ENCODE peak calls at places on chromosomes 2 and 18, in six cellular contexts. One of them, this sample, is unnamed.

GRCh38 chr2:209663149-209663548 is 108.5 kb upstream of the UNC80 start:
- DNase-seq in endothelial cell: peak; percentile 5
- DNase-seq in cardiac muscle cell: peak; percentile 10
- DNase-seq in nephron progenitor cell: no peak
- DNase-seq in CD4-positive, alpha-beta T cell: no peak
- DNase-seq in heart left ventricle: no peak
- DNase-seq in this sample: no peak

GRCh38 chr2:121740973-121741372 is 4.3 kb upstream of the NIFK start:
- DNase-seq in endothelial cell: no peak
- DNase-seq in heart left ventricle: no peak
- DNase-seq in cardiac muscle cell: no peak
- DNase-seq in nephron progenitor cell: no peak
- DNase-seq in CD4-positive, alpha-beta T cell: no peak
- DNase-seq in this sample: no peak

GRCh38 chr2:201349601-201350000 is 7.5 kb downstream of the FLACC1 start:
- DNase-seq in nephron progenitor cell: no peak
- DNase-seq in CD4-positive, alpha-beta T cell: no peak
- DNase-seq in heart left ventricle: no peak
- DNase-seq in endothelial cell: no peak
- DNase-seq in cardiac muscle cell: no peak
- DNase-seq in this sample: no peak

GRCh38 chr2:64166637-64167420 is 22.6 kb upstream of the PELI1 start:
- DNase-seq in CD4-positive, alpha-beta T cell: no peak
- DNase-seq in nephron progenitor cell: no peak
- DNase-seq in endothelial cell: no peak
- DNase-seq in cardiac muscle cell: no peak
- DNase-seq in heart left ventricle: no peak
- DNase-seq in this sample: no peak

GRCh38 chr2:157957596-157957995 is 81.5 kb upstream of the ACVR1 start:
- DNase-seq in cardiac muscle cell: no peak
- DNase-seq in CD4-positive, alpha-beta T cell: no peak
- DNase-seq in nephron progenitor cell: no peak
- DNase-seq in endothelial cell: no peak
- DNase-seq in heart left ventricle: no peak
- DNase-seq in this sample: no peak

GRCh38 chr18:63237911-63238710 is 81.5 kb downstream of the BCL2 start:
- DNase-seq in cardiac muscle cell: peak; percentile 95
- DNase-seq in endothelial cell: no peak
- DNase-seq in CD4-positive, alpha-beta T cell: no peak
- DNase-seq in nephron progenitor cell: peak; percentile 54
- DNase-seq in heart left ventricle: peak; percentile 47
- DNase-seq in this sample: no peak

GRCh38 chr2:111668741-111669140 is 215.3 kb downstream of the ANAPC1 start:
- DNase-seq in CD4-positive, alpha-beta T cell: no peak
- DNase-seq in endothelial cell: no peak
- DNase-seq in cardiac muscle cell: no peak
- DNase-seq in nephron progenitor cell: no peak
- DNase-seq in heart left ventricle: no peak
- DNase-seq in this sample: no peak

GRCh38 chr2:199798881-199799580 is 52.0 kb downstream of the FTCDNL1 start:
- DNase-seq in cardiac muscle cell: peak; percentile 71
- DNase-seq in nephron progenitor cell: no peak
- DNase-seq in endothelial cell: no peak
- DNase-seq in heart left ventricle: no peak
- DNase-seq in CD4-positive, alpha-beta T cell: no peak
- DNase-seq in this sample: no peak

GRCh38 chr2:71587509-71588073 is 134.2 kb downstream of the DYSF start:
- DNase-seq in heart left ventricle: no peak
- DNase-seq in cardiac muscle cell: no peak
- DNase-seq in nephron progenitor cell: no peak
- DNase-seq in endothelial cell: no peak
- DNase-seq in CD4-positive, alpha-beta T cell: no peak
- DNase-seq in this sample: no peak

GRCh38 chr2:71591044-71591443 is 137.7 kb downstream of the DYSF start:
- DNase-seq in CD4-positive, alpha-beta T cell: no peak
- DNase-seq in cardiac muscle cell: no peak
- DNase-seq in nephron progenitor cell: no peak
- DNase-seq in heart left ventricle: no peak
- DNase-seq in endothelial cell: no peak
- DNase-seq in this sample: no peak

GRCh38 chr2:71588497-71588896 is 135.1 kb downstream of the DYSF start:
- DNase-seq in cardiac muscle cell: no peak
- DNase-seq in nephron progenitor cell: no peak
- DNase-seq in CD4-positive, alpha-beta T cell: no peak
- DNase-seq in endothelial cell: no peak
- DNase-seq in heart left ventricle: no peak
- DNase-seq in this sample: no peak

GRCh38 chr2:71592181-71592711 is 138.9 kb downstream of the DYSF start:
- DNase-seq in endothelial cell: no peak
- DNase-seq in nephron progenitor cell: peak; percentile 28
- DNase-seq in CD4-positive, alpha-beta T cell: no peak
- DNase-seq in cardiac muscle cell: no peak
- DNase-seq in heart left ventricle: no peak
- DNase-seq in this sample: no peak

DNA sequence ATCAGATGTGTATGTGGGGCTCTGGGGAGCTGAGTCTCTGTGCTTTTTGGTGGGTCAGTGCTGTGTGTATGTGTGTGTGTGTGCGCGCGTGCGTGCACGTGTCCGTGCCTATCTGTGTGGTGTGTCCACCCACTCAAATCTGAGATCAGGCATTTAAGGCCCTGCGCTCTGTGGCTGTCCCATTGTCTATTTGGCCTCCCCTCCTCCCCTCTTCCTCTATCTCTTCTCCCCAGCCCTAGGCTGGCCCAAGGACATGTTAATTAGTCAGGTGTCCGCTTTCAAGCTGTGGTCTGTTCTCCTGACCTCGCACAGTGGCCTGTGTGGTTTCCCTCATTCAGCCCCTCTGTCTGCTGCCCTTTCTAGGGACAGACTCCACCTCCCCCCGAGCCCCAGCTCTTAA is 136.4 kb downstream of the DYSF start:
- DNase-seq in heart left ventricle: no peak
- DNase-seq in cardiac muscle cell: no peak
- DNase-seq in CD4-positive, alpha-beta T cell: no peak
- DNase-seq in endothelial cell: no peak
- DNase-seq in nephron progenitor cell: peak; percentile 23
- DNase-seq in this sample: no peak
- TF ChIP-seq CTCF in heart left ventricle: no peak
- TF ChIP-seq CTCF in cardiac muscle cell: no peak
- TF ChIP-seq CTCF in CD4-positive, alpha-beta T cell: no peak
- TF ChIP-seq CTCF in endothelial cell: no peak
- TF ChIP-seq CTCF in nephron progenitor cell: no peak
- TF ChIP-seq CTCF in this sample: no peak

GRCh38 chr2:231047922-231048544 is 8.6 kb upstream of the PSMD1 start:
- DNase-seq in heart left ventricle: no peak
- DNase-seq in cardiac muscle cell: no peak
- DNase-seq in CD4-positive, alpha-beta T cell: no peak
- DNase-seq in endothelial cell: no peak
- DNase-seq in nephron progenitor cell: no peak
- DNase-seq in this sample: no peak

GRCh38 chr2:231047270-231047921 is 9.3 kb upstream of the PSMD1 start:
- DNase-seq in endothelial cell: no peak
- DNase-seq in heart left ventricle: no peak
- DNase-seq in cardiac muscle cell: peak; percentile 23
- DNase-seq in CD4-positive, alpha-beta T cell: no peak
- DNase-seq in nephron progenitor cell: no peak
- DNase-seq in this sample: no peak

GRCh38 chr2:231051116-231051515 is 5.6 kb upstream of the PSMD1 start:
- DNase-seq in heart left ventricle: no peak
- DNase-seq in endothelial cell: no peak
- DNase-seq in cardiac muscle cell: no peak
- DNase-seq in nephron progenitor cell: no peak
- DNase-seq in CD4-positive, alpha-beta T cell: no peak
- DNase-seq in this sample: no peak

GRCh38 chr2:231050018-231050901 is 6.4 kb upstream of the PSMD1 start:
- DNase-seq in heart left ventricle: no peak
- DNase-seq in CD4-positive, alpha-beta T cell: no peak
- DNase-seq in cardiac muscle cell: peak; percentile 23
- DNase-seq in nephron progenitor cell: no peak
- DNase-seq in endothelial cell: no peak
- DNase-seq in this sample: peak; percentile 55

GRCh38 chr2:231049286-231050017 is 7.2 kb upstream of the PSMD1 start:
- DNase-seq in cardiac muscle cell: no peak
- DNase-seq in heart left ventricle: no peak
- DNase-seq in endothelial cell: no peak
- DNase-seq in CD4-positive, alpha-beta T cell: no peak
- DNase-seq in nephron progenitor cell: no peak
- DNase-seq in this sample: no peak
- TF ChIP-seq CTCF in cardiac muscle cell: no peak
- TF ChIP-seq CTCF in heart left ventricle: no peak
- TF ChIP-seq CTCF in endothelial cell: no peak
- TF ChIP-seq CTCF in CD4-positive, alpha-beta T cell: no peak
- TF ChIP-seq CTCF in nephron progenitor cell: no peak
- TF ChIP-seq CTCF in this sample: no peak

GRCh38 chr2:9991221-9991620 is 39.7 kb downstream of the GRHL1 start:
- DNase-seq in CD4-positive, alpha-beta T cell: no peak
- DNase-seq in endothelial cell: no peak
- DNase-seq in cardiac muscle cell: no peak
- DNase-seq in heart left ventricle: no peak
- DNase-seq in nephron progenitor cell: no peak
- DNase-seq in this sample: no peak
- TF ChIP-seq CTCF in CD4-positive, alpha-beta T cell: no peak
- TF ChIP-seq CTCF in endothelial cell: no peak
- TF ChIP-seq CTCF in cardiac muscle cell: no peak
- TF ChIP-seq CTCF in heart left ventricle: no peak
- TF ChIP-seq CTCF in nephron progenitor cell: no peak
- TF ChIP-seq CTCF in this sample: no peak

GRCh38 chr2:10632230-10632629 is 57.5 kb downstream of the NOL10 start:
- DNase-seq in cardiac muscle cell: no peak
- DNase-seq in endothelial cell: no peak
- DNase-seq in nephron progenitor cell: no peak
- DNase-seq in CD4-positive, alpha-beta T cell: no peak
- DNase-seq in heart left ventricle: no peak
- DNase-seq in this sample: no peak
- TF ChIP-seq CTCF in cardiac muscle cell: no peak
- TF ChIP-seq CTCF in endothelial cell: no peak
- TF ChIP-seq CTCF in nephron progenitor cell: no peak
- TF ChIP-seq CTCF in CD4-positive, alpha-beta T cell: no peak
- TF ChIP-seq CTCF in heart left ventricle: no peak
- TF ChIP-seq CTCF in this sample: no peak

GRCh38 chr2:97770450-97770849 is 57.1 kb downstream of the ZAP70 start:
- DNase-seq in CD4-positive, alpha-beta T cell: no peak
- DNase-seq in heart left ventricle: no peak
- DNase-seq in cardiac muscle cell: no peak
- DNase-seq in endothelial cell: no peak
- DNase-seq in nephron progenitor cell: no peak
- DNase-seq in this sample: no peak

GRCh38 chr2:97775074-97775473 is 61.7 kb downstream of the ZAP70 start:
- DNase-seq in CD4-positive, alpha-beta T cell: no peak
- DNase-seq in heart left ventricle: no peak
- DNase-seq in nephron progenitor cell: no peak
- DNase-seq in cardiac muscle cell: no peak
- DNase-seq in endothelial cell: no peak
- DNase-seq in this sample: no peak

GRCh38 chr2:97769308-97769707 is 55.9 kb downstream of the ZAP70 start:
- DNase-seq in cardiac muscle cell: no peak
- DNase-seq in endothelial cell: no peak
- DNase-seq in heart left ventricle: no peak
- DNase-seq in nephron progenitor cell: no peak
- DNase-seq in CD4-positive, alpha-beta T cell: no peak
- DNase-seq in this sample: no peak

GRCh38 chr2:97779141-97779540 is 65.8 kb downstream of the ZAP70 start:
- DNase-seq in nephron progenitor cell: no peak
- DNase-seq in CD4-positive, alpha-beta T cell: no peak
- DNase-seq in heart left ventricle: no peak
- DNase-seq in cardiac muscle cell: no peak
- DNase-seq in endothelial cell: no peak
- DNase-seq in this sample: no peak

GRCh38 chr2:97774425-97774824 is 61.0 kb downstream of the ZAP70 start:
- DNase-seq in heart left ventricle: no peak
- DNase-seq in CD4-positive, alpha-beta T cell: no peak
- DNase-seq in nephron progenitor cell: peak; percentile 49
- DNase-seq in endothelial cell: peak; percentile 68
- DNase-seq in cardiac muscle cell: peak; percentile 3
- DNase-seq in this sample: no peak
- TF ChIP-seq CTCF in heart left ventricle: no peak
- TF ChIP-seq CTCF in CD4-positive, alpha-beta T cell: no peak
- TF ChIP-seq CTCF in nephron progenitor cell: peak; percentile 41
- TF ChIP-seq CTCF in endothelial cell: peak; percentile 46
- TF ChIP-seq CTCF in cardiac muscle cell: peak; percentile 31
- TF ChIP-seq CTCF in this sample: no peak

DNA sequence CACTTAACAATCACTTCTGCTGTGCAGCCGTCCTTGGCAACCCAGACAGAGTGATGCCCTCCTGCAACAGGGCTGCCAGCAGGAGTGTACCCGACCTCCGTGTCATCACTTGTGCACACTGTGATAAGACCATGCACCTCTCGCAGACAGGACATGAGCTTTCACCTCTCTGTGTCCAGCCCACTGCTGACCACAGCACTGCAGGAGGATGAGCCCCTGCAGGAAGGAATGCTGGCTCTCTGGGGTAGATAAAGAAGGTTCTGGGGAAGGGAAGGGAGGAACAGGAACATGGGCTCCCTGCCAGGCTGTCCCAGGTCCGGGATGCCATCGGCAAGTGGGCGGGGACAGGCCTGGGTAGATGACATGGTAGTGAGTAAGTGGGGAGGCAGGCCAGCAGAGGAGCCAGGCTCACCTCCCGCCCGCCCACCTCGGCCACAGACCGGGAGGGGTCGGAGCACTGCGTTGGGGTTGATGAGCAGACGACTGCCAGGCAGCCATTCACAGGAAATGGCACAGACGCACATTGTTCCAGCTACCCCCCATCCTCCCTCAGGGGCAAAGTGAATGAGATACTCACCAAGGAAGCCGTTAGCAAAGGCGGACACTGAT is 18.6 kb upstream of the COL6A3 start:
- DNase-seq in nephron progenitor cell: no peak
- DNase-seq in heart left ventricle: no peak
- DNase-seq in CD4-positive, alpha-beta T cell: peak; percentile 71
- DNase-seq in endothelial cell: no peak
- DNase-seq in cardiac muscle cell: peak; percentile 81
- DNase-seq in this sample: peak; percentile 49
- TF ChIP-seq CTCF in nephron progenitor cell: no peak
- TF ChIP-seq CTCF in heart left ventricle: no peak
- TF ChIP-seq CTCF in CD4-positive, alpha-beta T cell: no peak
- TF ChIP-seq CTCF in endothelial cell: no peak
- TF ChIP-seq CTCF in cardiac muscle cell: peak; percentile 27
- TF ChIP-seq CTCF in this sample: no peak

DNA sequence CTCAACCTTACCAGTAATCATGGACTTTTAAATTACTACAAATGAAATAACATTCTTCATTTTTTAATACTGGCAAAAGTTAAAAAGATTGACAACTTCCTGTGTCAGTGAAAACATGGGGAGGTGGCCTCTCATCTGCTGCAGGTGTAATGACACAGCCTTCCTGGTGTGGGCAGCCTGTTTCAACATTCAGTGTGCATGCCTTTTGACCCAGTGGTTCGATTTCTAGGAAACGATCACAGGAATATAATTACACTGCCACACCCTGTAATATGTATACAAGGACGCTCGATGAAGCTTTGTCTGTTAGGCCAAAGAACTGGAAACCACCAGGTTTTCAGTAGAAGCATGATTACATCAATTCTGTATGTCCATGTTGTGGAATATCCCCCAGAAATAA is 68.7 kb downstream of the MTHFD2 start:
- DNase-seq in heart left ventricle: no peak
- DNase-seq in CD4-positive, alpha-beta T cell: peak; percentile 70
- DNase-seq in nephron progenitor cell: no peak
- DNase-seq in endothelial cell: no peak
- DNase-seq in cardiac muscle cell: no peak
- DNase-seq in this sample: no peak
- TF ChIP-seq CTCF in heart left ventricle: peak; percentile 26
- TF ChIP-seq CTCF in CD4-positive, alpha-beta T cell: peak; percentile 77
- TF ChIP-seq CTCF in nephron progenitor cell: peak; percentile 21
- TF ChIP-seq CTCF in endothelial cell: no peak
- TF ChIP-seq CTCF in cardiac muscle cell: no peak
- TF ChIP-seq CTCF in this sample: peak; percentile 33

GRCh38 chr18:44098551-44099098 is 582.1 kb upstream of the SETBP1 start:
- DNase-seq in nephron progenitor cell: no peak
- DNase-seq in CD4-positive, alpha-beta T cell: no peak
- DNase-seq in cardiac muscle cell: peak; percentile 54
- DNase-seq in heart left ventricle: no peak
- DNase-seq in endothelial cell: peak; percentile 40
- DNase-seq in this sample: no peak
- TF ChIP-seq CTCF in nephron progenitor cell: no peak
- TF ChIP-seq CTCF in CD4-positive, alpha-beta T cell: no peak
- TF ChIP-seq CTCF in cardiac muscle cell: peak; percentile 45
- TF ChIP-seq CTCF in heart left ventricle: peak; percentile 30
- TF ChIP-seq CTCF in endothelial cell: peak; percentile 47
- TF ChIP-seq CTCF in this sample: no peak

This sample was measured in natural killer cell.